ENCODE peak calls at places on chromosomes 12 and 14, in nine cellular contexts. E is keratinocyte; T is RWPE1; O is CD4-positive, alpha-beta T cell; I is AML-193; J is stimulated activated CD8-positive, alpha-beta memory T cell treated with anti-CD3 and anti-CD28 coated beads, Interleukin-2, amount 100 ng/mL, for 1 hour; R is GM12865; F is NCI-H1694; N is Calu3. X is an unnamed sample.

GRCh38 chr14:105885561-105886320 is 359.4 kb downstream of the TMEM121 start:
- DNase-seq in E (no peak), T (no peak), O (peak; percentile 19), I (no peak), J (no peak), R (no peak), F (no peak), N (no peak), X (no peak)

GRCh38 chr12:131220007-131220685 is 266.4 kb downstream of the ADGRD1 start:
- DNase-seq in E (no peak), T (no peak), O (no peak), I (no peak), J (no peak), R (no peak), F (no peak), N (no peak), X (no peak)

GRCh38 chr12:571795-572531 is 91.3 kb downstream of the NINJ2 start:
- DNase-seq in E (no peak), T (peak; percentile 20), O (no peak), I (no peak), J (no peak), R (no peak), F (no peak), N (no peak), X (no peak)

GRCh38 chr12:47383942-47384341 is 304.2 kb upstream of the AMIGO2 start:
- DNase-seq in E (no peak), T (no peak), O (no peak), I (no peak), J (no peak), R (no peak), F (no peak), N (no peak), X (no peak)

GRCh38 chr12:77847665-77848431 is 17.2 kb downstream of the NAV3 start:
- DNase-seq in E (peak; percentile 48), T (peak; percentile 78), O (no peak), I (no peak), J (no peak), R (peak; percentile 46), F (no peak), N (no peak), X (no peak)

GRCh38 chr14:105525861-105526780 is at the start of gene TMEM121:
- DNase-seq in E (no peak), T (no peak), O (peak; percentile 43), I (no peak), J (no peak), R (peak; percentile 33), F (no peak), N (peak; percentile 25), X (peak; percentile 78)

GRCh38 chr12:113935459-113935858 is 30.7 kb downstream of the RBM19 start:
- DNase-seq in E (no peak), T (no peak), O (no peak), I (no peak), J (no peak), R (no peak), F (no peak), N (no peak), X (no peak)

GRCh38 chr12:103877934-103878510 is 37.0 kb upstream of the NT5DC3 start:
- DNase-seq in E (peak; percentile 42), T (peak; percentile 81), O (peak; percentile 43), I (peak; percentile 45), J (no peak), R (peak; percentile 83), F (no peak), N (peak; percentile 77), X (peak; percentile 61)

GRCh38 chr12:47812797-47813490 is 6.8 kb downstream of the HDAC7 start:
- DNase-seq in E (no peak), T (peak; percentile 92), O (peak; percentile 91), I (peak; percentile 75), J (peak; percentile 82), R (peak; percentile 96), F (no peak), N (peak; percentile 69), X (peak; percentile 93)

GRCh38 chr14:94026886-94027469 is 838 bp downstream of the OTUB2 start:
- DNase-seq in E (no peak), T (no peak), O (no peak), I (no peak), J (no peak), R (no peak), F (no peak), N (no peak), X (no peak)

GRCh38 chr12:93109794-93110203 is 180.7 kb upstream of the EEA1 start:
- DNase-seq in E (no peak), T (no peak), O (no peak), I (no peak), J (no peak), R (peak; percentile 41), F (no peak), N (no peak), X (peak; percentile 42)

GRCh38 chr14:25431211-25432076 is 381.5 kb upstream of the STXBP6 start:
- DNase-seq in E (no peak), T (no peak), O (no peak), I (peak; percentile 3), J (no peak), R (no peak), F (peak; percentile 31), N (no peak), X (no peak)

GRCh38 chr12:3323002-3323685 is 167.9 kb upstream of the PRMT8 start:
- DNase-seq in E (no peak), T (no peak), O (no peak), I (no peak), J (no peak), R (no peak), F (no peak), N (no peak), X (no peak)

GRCh38 chr14:75315143-75315542 is 36.5 kb downstream of the FOS start:
- DNase-seq in E (no peak), T (no peak), O (no peak), I (peak; percentile 27), J (no peak), R (no peak), F (no peak), N (peak; percentile 11), X (no peak)

GRCh38 chr14:22536853-22537338 is 52.1 kb downstream of the DAD1 start:
- DNase-seq in E (peak; percentile 91), T (peak; percentile 97), O (peak; percentile 73), I (peak; percentile 44), J (peak; percentile 53), R (peak; percentile 96), F (no peak), N (peak; percentile 78), X (peak; percentile 75)

GRCh38 chr14:61178226-61179060 is 102.7 kb downstream of the TMEM30B start:
- DNase-seq in E (no peak), T (peak; percentile 93), O (no peak), I (no peak), J (no peak), R (peak; percentile 61), F (no peak), N (peak; percentile 70), X (no peak)

GRCh38 chr12:11755311-11755930 is 105.9 kb downstream of the ETV6 start:
- DNase-seq in E (no peak), T (no peak), O (no peak), I (no peak), J (no peak), R (no peak), F (no peak), N (no peak), X (no peak)

GRCh38 chr12:21769311-21769710 is 5.2 kb downstream of the KCNJ8 start:
- DNase-seq in E (no peak), T (no peak), O (no peak), I (no peak), J (no peak), R (no peak), F (no peak), N (no peak), X (no peak)

GRCh38 chr12:65972149-65972548 is 147.9 kb downstream of the HMGA2 start:
- DNase-seq in E (no peak), T (no peak), O (no peak), I (no peak), J (no peak), R (no peak), F (no peak), N (no peak), X (no peak)

GRCh38 chr12:30953257-30953656 is 26.7 kb downstream of the TSPAN11 start:
- DNase-seq in E (no peak), T (peak; percentile 33), O (no peak), I (no peak), J (no peak), R (peak; percentile 26), F (no peak), N (no peak), X (no peak)

X was measured in GM13977.